ENCODE peak calls at places on chromosomes 16 and 17, in eight cellular contexts. V is activated CD8-positive, alpha-beta memory T cell treated with anti-CD3 and anti-CD28 coated beads, Interleukin-2, amount 50 U/mL, for 48 hours; T is activated T-helper 9 cell treated with anti-CD3 and anti-CD28 coated beads, Interleukin-2, amount 50 U/mL, for 16 hours; H is heart left ventricle; G is CD8-positive, alpha-beta T cell; O is amygdala; U is NCI-H526; R is tibial nerve. J is an unnamed sample.

GRCh38 chr16:68367034-68367433 is 56.2 kb downstream of the PRMT7 start:
- DNase-seq in V (peak; percentile 78), T (no peak), H (no peak), G (no peak), O (no peak), U (no peak), R (no peak), J (no peak)

GRCh38 chr17:63834431-63835166 is 7.1 kb upstream of the FTSJ3 start:
- DNase-seq in V (peak; percentile 66), T (peak; percentile 50), H (no peak), G (no peak), O (no peak), U (peak; percentile 77), R (no peak), J (peak; percentile 55)

GRCh38 chr17:68381076-68381900 is 76.0 kb downstream of the WIPI1 start:
- DNase-seq in V (no peak), T (no peak), H (no peak), G (no peak), O (no peak), U (no peak), R (no peak), J (no peak)

GRCh38 chr16:87653234-87653633 is 50.9 kb downstream of the JPH3 start:
- DNase-seq in V (no peak), T (no peak), H (no peak), G (no peak), O (no peak), U (no peak), R (no peak), J (no peak)

GRCh38 chr16:24357511-24357910 is 101.4 kb downstream of the CACNG3 start:
- DNase-seq in V (no peak), T (no peak), H (no peak), G (no peak), O (no peak), U (no peak), R (no peak), J (no peak)

GRCh38 chr17:27430882-27431491 is 25.3 kb upstream of the KSR1 start:
- DNase-seq in V (no peak), T (no peak), H (peak; percentile 25), G (no peak), O (no peak), U (peak; percentile 51), R (no peak), J (no peak)

GRCh38 chr16:56246051-56246817 is 54.9 kb downstream of the GNAO1 start:
- DNase-seq in V (no peak), T (no peak), H (no peak), G (no peak), O (peak; percentile 49), U (no peak), R (peak; percentile 24), J (no peak)

GRCh38 chr16:64907844-64908243 is 214.0 kb downstream of the CDH11 start:
- DNase-seq in V (no peak), T (no peak), H (no peak), G (no peak), O (no peak), U (no peak), R (no peak), J (no peak)

GRCh38 chr17:61467416-61468262 is 15.4 kb downstream of the TBX4 start:
- DNase-seq in V (no peak), T (no peak), H (no peak), G (no peak), O (no peak), U (no peak), R (no peak), J (no peak)

GRCh38 chr17:83177611-83178532 is 98.5 kb downstream of the METRNL start:
- DNase-seq in V (no peak), T (no peak), H (no peak), G (no peak), O (no peak), U (no peak), R (peak; percentile 12), J (no peak)

GRCh38 chr17:30380106-30380420 is 1.3 kb downstream of the CPD start:
- DNase-seq in V (no peak), T (no peak), H (no peak), G (no peak), O (no peak), U (peak; percentile 39), R (no peak), J (no peak)

GRCh38 chr17:82924812-82925211 is 85.0 kb upstream of the ZNF750 start:
- DNase-seq in V (no peak), T (no peak), H (no peak), G (no peak), O (no peak), U (no peak), R (no peak), J (no peak)

GRCh38 chr16:67284699-67285646 is 5.6 kb downstream of the PLEKHG4 start:
- DNase-seq in V (no peak), T (no peak), H (no peak), G (no peak), O (no peak), U (no peak), R (no peak), J (no peak)

GRCh38 chr17:3828151-3828851 is 17.7 kb downstream of the NCBP3 start:
- DNase-seq in V (no peak), T (no peak), H (no peak), G (no peak), O (no peak), U (no peak), R (no peak), J (no peak)

GRCh38 chr17:73166731-73167581 is 2.1 kb downstream of the SSTR2 start:
- DNase-seq in V (no peak), T (no peak), H (no peak), G (no peak), O (no peak), U (no peak), R (no peak), J (no peak)

GRCh38 chr17:33572615-33573014 is 279.5 kb upstream of the ASIC2 start:
- DNase-seq in V (no peak), T (no peak), H (no peak), G (no peak), O (no peak), U (no peak), R (no peak), J (no peak)

GRCh38 chr17:48996696-48997102 is 486 bp upstream of the IGF2BP1 start:
- DNase-seq in V (peak; percentile 48), T (no peak), H (no peak), G (no peak), O (no peak), U (no peak), R (no peak), J (no peak)

GRCh38 chr17:79839363-79840203 is at the start of gene CBX4:
- DNase-seq in V (peak; percentile 92), T (peak; percentile 88), H (peak; percentile 97), G (peak; percentile 90), O (peak; percentile 82), U (peak; percentile 71), R (peak; percentile 95), J (peak; percentile 84)

GRCh38 chr16:86994651-86995171 is 322.5 kb downstream of the C16orf95 start:
- DNase-seq in V (no peak), T (no peak), H (no peak), G (no peak), O (no peak), U (no peak), R (no peak), J (no peak)

GRCh38 chr16:4244881-4245280 is 3.0 kb upstream of the SRL start:
- DNase-seq in V (no peak), T (no peak), H (no peak), G (no peak), O (no peak), U (no peak), R (no peak), J (no peak)

GRCh38 chr17:17937958-17938357 is 34.2 kb downstream of the TOM1L2 start:
- DNase-seq in V (no peak), T (no peak), H (no peak), G (no peak), O (no peak), U (no peak), R (no peak), J (no peak)

GRCh38 chr17:39568710-39569109 is 39.0 kb downstream of the NEUROD2 start:
- DNase-seq in V (no peak), T (no peak), H (no peak), G (no peak), O (no peak), U (no peak), R (no peak), J (no peak)

GRCh38 chr16:26382607-26383006 is 684.1 kb upstream of the C16orf82 start:
- DNase-seq in V (no peak), T (no peak), H (no peak), G (no peak), O (no peak), U (no peak), R (no peak), J (no peak)

GRCh38 chr16:72884573-72884972 is 163.4 kb downstream of the ZFHX3 start:
- DNase-seq in V (no peak), T (no peak), H (no peak), G (no peak), O (no peak), U (peak; percentile 31), R (no peak), J (no peak)

GRCh38 chr17:45584092-45585036 is 93.8 kb upstream of the PLEKHM1 start:
- DNase-seq in V (peak; percentile 89), T (peak; percentile 54), H (peak; percentile 64), G (peak; percentile 80), O (no peak), U (no peak), R (no peak), J (peak; percentile 66)

GRCh38 chr16:685967-686366 is 1.8 kb upstream of the JMJD8 start:
- DNase-seq in V (no peak), T (no peak), H (no peak), G (no peak), O (no peak), U (no peak), R (no peak), J (no peak)

GRCh38 chr16:16076400-16076901 is 127.0 kb downstream of the ABCC1 start:
- DNase-seq in V (no peak), T (no peak), H (no peak), G (no peak), O (no peak), U (no peak), R (no peak), J (no peak)

GRCh38 chr17:4566785-4567184 is 6.4 kb upstream of the GGT6 start:
- DNase-seq in V (no peak), T (peak; percentile 26), H (peak; percentile 53), G (no peak), O (no peak), U (peak; percentile 51), R (no peak), J (peak; percentile 10)

GRCh38 chr17:1561420-1562177 is 993 bp downstream of the PITPNA start:
- DNase-seq in V (peak; percentile 77), T (peak; percentile 28), H (no peak), G (peak; percentile 16), O (no peak), U (no peak), R (no peak), J (no peak)

GRCh38 chr16:50708373-50709060 is 15.1 kb downstream of the NOD2 start:
- DNase-seq in V (no peak), T (no peak), H (no peak), G (no peak), O (no peak), U (no peak), R (no peak), J (no peak)

GRCh38 chr17:49932131-49932723 is 36.8 kb upstream of the DLX4 start:
- DNase-seq in V (no peak), T (no peak), H (no peak), G (no peak), O (no peak), U (no peak), R (no peak), J (no peak)

GRCh38 chr17:41231731-41232130 is 518 bp upstream of the KRTAP9-3 start:
- DNase-seq in V (no peak), T (no peak), H (no peak), G (no peak), O (no peak), U (no peak), R (no peak), J (no peak)

GRCh38 chr17:19590912-19591551 is 57.4 kb downstream of the SLC47A1 start:
- DNase-seq in V (no peak), T (no peak), H (no peak), G (no peak), O (no peak), U (no peak), R (no peak), J (no peak)

GRCh38 chr16:79092846-79093245 is 507.7 kb downstream of the MAF start:
- DNase-seq in V (no peak), T (no peak), H (no peak), G (no peak), O (no peak), U (no peak), R (no peak), J (no peak)